ENCODE peak calls at places on chromosomes 11 and 22, in ten cellular contexts. H is colonic mucosa, F is body of pancreas, V is Caco-2, G is neuronal stem cell, Y is thoracic aorta, A is right cardiac atrium, E is BE2C, X is HCT116, P is neural progenitor cell. T is an unnamed sample. For H3K4me1, the result is how much of the 10 kb centered on the place peaks cover.

GRCh38 chr22:23754980-23755636 is 883 bp upstream of the VPREB3 start:
- DNase-seq in H (no peak), F (no peak), V (no peak), G (no peak), Y (no peak), A (no peak), E (no peak), X (no peak), P (no peak), T (no peak)

GRCh38 chr11:12281571-12282478 is 95.5 kb upstream of the PARVA start:
- DNase-seq in H (peak), F (peak), V (peak), G (peak), Y (peak), A (peak), E (peak), X (peak), P (peak), T (peak)

GRCh38 chr11:10844364-10844763 is 13.5 kb downstream of the ZBED5 start:
- DNase-seq in H (no peak), F (no peak), V (no peak), G (no peak), Y (no peak), A (no peak), E (no peak), X (no peak), P (no peak), T (no peak)

GRCh38 chr11:96152623-96153022 is 190.4 kb downstream of the MAML2 start:
- DNase-seq in H (no peak), F (no peak), V (no peak), G (no peak), Y (no peak), A (no peak), E (no peak), X (no peak), P (peak), T (no peak)

GRCh38 chr11:82046778-82047177 is 686.9 kb downstream of the FAM181B start:
- DNase-seq in H (no peak), F (no peak), V (no peak), G (no peak), Y (no peak), A (no peak), E (no peak), X (no peak), P (no peak), T (no peak)

GRCh38 chr11:8584511-8584910 is 9.5 kb downstream of the STK33 start:
- DNase-seq in H (no peak), F (no peak), V (no peak), G (no peak), Y (no peak), A (no peak), E (no peak), X (no peak), P (peak), T (no peak)

GRCh38 chr11:20097319-20098221 is 62.7 kb downstream of the DBX1 start:
- DNase-seq in H (no peak), F (no peak), V (no peak), G (no peak), Y (no peak), A (no peak), E (no peak), X (no peak), P (no peak), T (no peak)

GRCh38 chr11:31977343-31977742 is 113.5 kb upstream of the RCN1 start:
- DNase-seq in H (no peak), F (no peak), V (no peak), G (no peak), Y (no peak), A (no peak), E (no peak), X (no peak), P (no peak), T (no peak)

GRCh38 chr22:18970948-18971315 is 34.8 kb upstream of the PRODH start:
- DNase-seq in H (no peak), F (no peak), V (no peak), G (no peak), Y (no peak), A (no peak), E (peak), X (no peak), P (peak), T (no peak)

GRCh38 chr11:1756024-1756561 is 5.7 kb upstream of the IFITM10 start:
- DNase-seq in H (no peak), F (no peak), V (no peak), G (no peak), Y (no peak), A (peak), E (no peak), X (no peak), P (no peak), T (no peak)

GRCh38 chr11:1755344-1756023 is 5.1 kb upstream of the IFITM10 start:
- DNase-seq in H (no peak), F (no peak), V (no peak), G (no peak), Y (no peak), A (peak), E (no peak), X (no peak), P (no peak), T (no peak)

GRCh38 chr11:1753426-1754305 is 3.3 kb upstream of the IFITM10 start:
- DNase-seq in H (no peak), F (no peak), V (no peak), G (no peak), Y (no peak), A (peak), E (no peak), X (no peak), P (no peak), T (no peak)

GRCh38 chr11:1752907-1753425 is 2.6 kb upstream of the IFITM10 start:
- DNase-seq in H (no peak), F (no peak), V (no peak), G (no peak), Y (no peak), A (no peak), E (no peak), X (no peak), P (peak), T (no peak)

DNA sequence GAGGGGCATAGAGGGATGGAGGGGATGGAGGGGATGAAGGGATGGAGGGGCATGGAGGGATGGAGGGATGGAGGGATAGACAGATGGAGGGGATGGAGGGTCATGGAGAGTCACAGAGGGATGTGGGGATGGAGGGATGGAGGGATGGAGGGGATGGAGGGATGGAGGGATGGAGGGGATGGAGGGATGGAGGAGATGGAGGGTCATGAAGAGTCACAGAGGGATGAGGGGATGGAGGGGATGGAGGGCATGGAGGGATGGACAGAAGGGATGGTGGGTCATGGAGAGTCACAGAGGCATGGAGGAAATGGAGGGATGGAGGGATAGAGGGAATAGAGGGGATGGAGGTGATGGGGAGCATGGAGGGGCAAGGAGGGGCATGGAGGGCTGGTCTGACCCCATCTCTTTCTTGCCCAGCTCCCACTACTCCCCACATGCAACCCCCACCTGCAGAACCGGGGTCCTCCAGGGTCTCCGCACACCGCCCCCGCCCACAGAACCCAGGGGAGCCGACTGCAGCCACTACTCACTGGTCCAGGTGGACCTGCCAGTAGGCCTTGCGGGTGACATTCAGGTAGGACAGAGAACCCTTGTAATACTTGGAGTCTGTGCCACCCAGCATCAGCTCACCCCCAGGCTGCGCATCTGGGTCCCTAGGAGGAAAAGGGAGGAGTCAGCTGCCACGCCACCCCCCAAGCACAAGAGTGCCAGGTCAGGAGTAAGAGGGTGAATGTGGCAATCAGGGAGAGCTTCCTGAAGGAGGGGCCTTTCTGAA is 4.2 kb upstream of the IFITM10 start:
- DNase-seq in H (no peak), F (no peak), V (no peak), G (no peak), Y (no peak), A (no peak), E (no peak), X (no peak), P (no peak), T (no peak)
- H3K4me1 ChIP-seq in H (under half), F (under half), V (under half), G (under half), Y (half or more), A (under half), E (under half), X (under half), P (under half), T (under half)

GRCh38 chr11:16603890-16604783 is 134.3 kb upstream of the C11orf58 start:
- DNase-seq in H (peak), F (peak), V (peak), G (peak), Y (no peak), A (peak), E (no peak), X (no peak), P (peak), T (peak)
- H3K4me3 ChIP-seq in H (peak), F (peak), V (peak), G (peak), Y (peak), A (peak), E (peak), X (peak), P (peak), T (peak)

GRCh38 chr11:57982763-57983162 is 40.9 kb upstream of the OR9Q1 start:
- DNase-seq in H (no peak), F (no peak), V (no peak), G (no peak), Y (no peak), A (no peak), E (no peak), X (no peak), P (peak), T (no peak)

GRCh38 chr11:57979532-57980079 is 44.1 kb upstream of the OR9Q1 start:
- DNase-seq in H (no peak), F (no peak), V (no peak), G (no peak), Y (no peak), A (no peak), E (no peak), X (no peak), P (no peak), T (no peak)

GRCh38 chr11:57978686-57979531 is 44.8 kb upstream of the OR9Q1 start:
- DNase-seq in H (no peak), F (no peak), V (peak), G (no peak), Y (no peak), A (no peak), E (no peak), X (no peak), P (no peak), T (no peak)

GRCh38 chr11:57977709-57978108 is 46.0 kb upstream of the OR9Q1 start:
- DNase-seq in H (no peak), F (peak), V (no peak), G (no peak), Y (no peak), A (no peak), E (no peak), X (no peak), P (peak), T (no peak)

DNA sequence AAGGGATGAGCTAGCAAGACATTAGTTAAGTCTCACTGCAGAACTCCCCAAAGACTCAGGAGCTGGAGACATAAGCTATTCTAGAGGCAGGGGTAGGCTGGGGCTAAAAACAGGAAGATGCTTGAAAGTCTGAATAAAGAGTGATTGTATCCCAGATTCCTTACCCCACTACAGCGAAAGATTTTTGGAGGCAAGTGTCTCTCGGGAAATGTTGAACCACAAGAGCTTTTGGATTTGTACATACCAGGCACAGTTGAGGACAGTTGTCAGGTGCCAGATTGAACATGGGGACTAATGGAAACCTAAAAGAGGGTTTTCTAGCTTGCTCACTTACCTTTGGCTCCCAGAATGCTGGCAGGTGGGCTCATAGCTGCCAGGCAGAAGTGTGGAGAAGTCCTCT is 43.5 kb upstream of the OR9Q1 start:
- DNase-seq in H (no peak), F (no peak), V (no peak), G (no peak), Y (no peak), A (no peak), E (no peak), X (no peak), P (no peak), T (no peak)
- H3K4me1 ChIP-seq in H (under half), F (under half), V (under half), G (under half), Y (under half), A (under half), E (under half), X (under half), P (under half), T (under half)

GRCh38 chr11:87493516-87493915 is 455.8 kb downstream of the TMEM135 start:
- DNase-seq in H (no peak), F (no peak), V (no peak), G (no peak), Y (no peak), A (no peak), E (no peak), X (no peak), P (peak), T (no peak)
- H3K4me3 ChIP-seq in H (no peak), F (no peak), V (no peak), G (no peak), Y (no peak), A (no peak), E (no peak), X (no peak), P (no peak), T (no peak)

GRCh38 chr11:67371199-67371548 is 2.2 kb downstream of the CLCF1 start:
- DNase-seq in H (no peak), F (no peak), V (no peak), G (no peak), Y (no peak), A (no peak), E (no peak), X (no peak), P (no peak), T (no peak)

GRCh38 chr11:67369801-67370284 is 3.6 kb downstream of the CLCF1 start:
- DNase-seq in H (no peak), F (no peak), V (no peak), G (no peak), Y (no peak), A (no peak), E (no peak), X (no peak), P (no peak), T (no peak)

GRCh38 chr11:67369275-67369674 is 4.1 kb downstream of the CLCF1 start:
- DNase-seq in H (no peak), F (no peak), V (no peak), G (no peak), Y (no peak), A (no peak), E (no peak), X (no peak), P (no peak), T (no peak)

GRCh38 chr11:67371549-67372231 is 1.7 kb downstream of the CLCF1 start:
- DNase-seq in H (peak), F (peak), V (peak), G (no peak), Y (no peak), A (peak), E (no peak), X (no peak), P (peak), T (no peak)

DNA sequence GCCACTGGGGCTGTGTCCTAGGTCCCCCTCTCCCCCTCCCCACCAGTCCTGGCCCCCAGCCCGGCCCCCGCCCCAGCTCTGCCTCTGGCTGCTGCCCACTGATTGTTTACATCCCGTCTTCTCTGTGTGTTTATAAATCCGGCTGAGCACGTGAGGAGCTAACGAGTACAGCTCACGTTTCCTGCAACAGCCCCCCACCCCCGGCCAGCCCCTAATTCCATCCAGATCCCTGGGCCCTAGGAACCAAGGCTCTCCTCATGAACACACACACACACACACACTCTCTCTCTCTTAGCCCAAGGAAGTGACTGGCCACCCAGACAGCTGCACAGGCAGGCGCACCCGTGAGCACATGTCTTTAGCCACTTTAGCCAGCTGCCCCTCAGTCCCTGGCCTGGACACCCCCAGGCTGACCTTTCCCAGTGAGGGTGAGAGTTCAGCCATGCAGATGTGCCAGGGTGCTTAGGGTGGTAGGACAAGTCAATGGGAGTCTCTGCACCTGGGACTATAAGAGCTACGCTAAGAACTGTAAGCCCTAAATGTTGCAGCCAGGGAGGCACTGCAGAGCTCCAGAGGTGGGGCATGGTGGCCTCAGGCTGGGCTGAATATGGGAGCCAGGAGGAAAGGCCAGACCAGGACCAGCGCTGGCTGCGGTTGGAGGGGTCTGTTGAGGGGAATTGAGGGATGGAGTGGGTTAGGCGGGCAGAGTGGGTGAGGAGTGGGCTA is 2.9 kb downstream of the CLCF1 start:
- DNase-seq in H (no peak), F (no peak), V (no peak), G (no peak), Y (no peak), A (no peak), E (no peak), X (no peak), P (peak), T (no peak)
- H3K4me1 ChIP-seq in H (under half), F (half or more), V (under half), G (under half), Y (half or more), A (under half), E (under half), X (under half), P (under half), T (under half)

DNA sequence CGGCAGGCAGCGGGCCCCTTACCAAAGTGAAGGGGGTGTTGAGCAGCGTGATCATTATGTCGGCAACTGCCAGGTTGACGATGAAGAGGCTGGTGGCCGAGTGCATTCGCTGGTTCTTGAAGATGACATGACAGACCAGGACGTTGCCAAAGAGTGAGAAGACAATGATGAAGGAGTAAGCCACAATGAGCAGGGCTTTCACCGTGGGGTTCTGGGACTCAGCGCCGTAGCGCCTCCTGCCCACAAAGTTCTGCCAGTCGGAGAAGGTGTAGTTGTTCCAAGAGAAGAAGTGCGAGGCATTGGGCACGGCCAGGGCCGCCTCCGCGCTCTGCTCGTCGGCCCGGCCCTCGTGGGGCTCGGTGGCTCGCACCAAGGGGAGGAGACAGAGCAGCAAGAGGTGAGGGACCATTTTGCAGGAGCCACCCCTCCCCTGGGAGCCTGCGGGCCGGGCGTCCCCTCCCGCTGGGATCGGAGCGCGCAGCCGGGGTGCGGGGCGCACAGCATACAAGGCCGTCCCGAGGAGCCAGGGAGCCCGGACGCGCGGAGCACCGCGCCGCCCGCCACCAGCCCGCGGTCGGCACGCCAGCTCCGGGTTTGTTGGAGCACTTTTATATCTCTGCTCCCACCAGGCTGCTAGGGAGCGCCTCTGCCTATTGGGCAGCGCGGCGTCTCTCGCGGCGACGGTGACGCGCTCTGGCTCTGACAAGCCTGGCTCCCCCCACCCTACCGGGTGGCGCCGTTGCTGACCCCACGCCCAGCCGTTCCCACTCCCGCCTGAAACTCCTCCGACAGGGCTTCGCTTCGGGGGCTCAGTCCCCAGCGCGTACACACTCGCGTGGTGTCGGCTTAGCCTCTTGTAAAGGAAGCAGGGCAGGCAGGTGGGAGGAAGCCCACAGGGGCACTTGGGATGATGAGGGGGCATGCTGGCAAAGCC is at the start of gene GPR83:
- DNase-seq in H (no peak), F (no peak), V (peak), G (peak), Y (no peak), A (peak), E (peak), X (no peak), P (peak), T (no peak)
- H3K4me3 ChIP-seq in H (no peak), F (no peak), V (peak), G (peak), Y (peak), A (peak), E (peak), X (no peak), P (peak), T (peak)

GRCh38 chr11:118339281-118340045 is 3.0 kb downstream of the CD3D start:
- DNase-seq in H (no peak), F (no peak), V (no peak), G (no peak), Y (no peak), A (no peak), E (no peak), X (no peak), P (no peak), T (no peak)

GRCh38 chr11:118340437-118340836 is 2.1 kb downstream of the CD3D start:
- DNase-seq in H (no peak), F (no peak), V (no peak), G (no peak), Y (no peak), A (no peak), E (no peak), X (no peak), P (no peak), T (no peak)

GRCh38 chr11:118338637-118339061 is 3.9 kb downstream of the CD3D start:
- DNase-seq in H (peak), F (no peak), V (peak), G (no peak), Y (no peak), A (peak), E (no peak), X (no peak), P (no peak), T (peak)

GRCh38 chr11:118334746-118335145 is 7.8 kb downstream of the CD3D start:
- DNase-seq in H (no peak), F (no peak), V (no peak), G (no peak), Y (no peak), A (no peak), E (no peak), X (no peak), P (no peak), T (no peak)
- H3K4me1 ChIP-seq in H (under half), F (under half), V (under half), G (under half), Y (under half), A (under half), E (under half), X (under half), P (under half), T (under half)